ENCODE peak calls at places on chromosomes 7 and 10, in five cellular contexts. One of them, this sample, is unnamed.
A peak's percentile ranks its signal among the peaks of the same experiment; 100 is the strongest.

GRCh38 chr10:128572696-128573095 is 446.5 kb upstream of the MKI67 start:
- DNase-seq in mesenchymal stem cell: no peak
- DNase-seq in neuronal stem cell: no peak
- DNase-seq in H1: no peak
- DNase-seq in H9: no peak
- DNase-seq in this sample: no peak

GRCh38 chr10:11661441-11661840 is 50.0 kb upstream of the USP6NL start:
- DNase-seq in mesenchymal stem cell: no peak
- DNase-seq in H1: no peak
- DNase-seq in H9: no peak
- DNase-seq in neuronal stem cell: no peak
- DNase-seq in this sample: no peak

GRCh38 chr10:77963901-77964300 is 37.3 kb upstream of the DLG5 start:
- DNase-seq in H9: no peak
- DNase-seq in mesenchymal stem cell: no peak
- DNase-seq in neuronal stem cell: no peak
- DNase-seq in H1: no peak
- DNase-seq in this sample: no peak

GRCh38 chr7:17640730-17641377 is 299.4 kb downstream of the SNX13 start:
- DNase-seq in H9: no peak
- DNase-seq in H1: no peak
- DNase-seq in neuronal stem cell: peak; percentile 38
- DNase-seq in mesenchymal stem cell: peak; percentile 23
- DNase-seq in this sample: peak; percentile 76

GRCh38 chr10:22932626-22933370 is 4.9 kb downstream of the ARMC3 start:
- DNase-seq in H9: no peak
- DNase-seq in H1: no peak
- DNase-seq in neuronal stem cell: no peak
- DNase-seq in mesenchymal stem cell: no peak
- DNase-seq in this sample: no peak

GRCh38 chr7:55111007-55111406 is 92.2 kb downstream of the EGFR start:
- DNase-seq in neuronal stem cell: no peak
- DNase-seq in mesenchymal stem cell: peak; percentile 76
- DNase-seq in H1: no peak
- DNase-seq in H9: no peak
- DNase-seq in this sample: peak; percentile 76

GRCh38 chr7:157405501-157405900 is 68.7 kb downstream of the DNAJB6 start:
- DNase-seq in H9: no peak
- DNase-seq in neuronal stem cell: no peak
- DNase-seq in H1: no peak
- DNase-seq in mesenchymal stem cell: no peak
- DNase-seq in this sample: no peak

GRCh38 chr10:103966671-103967432 is at the start of gene SLK:
- DNase-seq in neuronal stem cell: peak; percentile 70
- DNase-seq in mesenchymal stem cell: peak; percentile 84
- DNase-seq in H1: peak; percentile 77
- DNase-seq in H9: peak; percentile 50
- DNase-seq in this sample: peak; percentile 91

GRCh38 chr7:39027491-39027890 is 49.8 kb downstream of the POU6F2 start:
- DNase-seq in neuronal stem cell: no peak
- DNase-seq in H1: no peak
- DNase-seq in H9: no peak
- DNase-seq in mesenchymal stem cell: no peak
- DNase-seq in this sample: no peak

GRCh38 chr7:151832138-151832537 is 44.8 kb downstream of the PRKAG2 start:
- DNase-seq in mesenchymal stem cell: no peak
- DNase-seq in H1: no peak
- DNase-seq in H9: no peak
- DNase-seq in neuronal stem cell: no peak
- DNase-seq in this sample: no peak

GRCh38 chr10:93894516-93895378 is 969 bp downstream of the SLC35G1 start:
- DNase-seq in H1: no peak
- DNase-seq in neuronal stem cell: no peak
- DNase-seq in H9: peak; percentile 31
- DNase-seq in mesenchymal stem cell: peak; percentile 39
- DNase-seq in this sample: no peak

GRCh38 chr7:50595538-50596102 is 30.4 kb upstream of the DDC start:
- DNase-seq in neuronal stem cell: peak; percentile 2
- DNase-seq in mesenchymal stem cell: peak; percentile 57
- DNase-seq in H9: peak; percentile 55
- DNase-seq in H1: no peak
- DNase-seq in this sample: no peak

GRCh38 chr7:596819-597182 is 77.2 kb upstream of the PDGFA start:
- DNase-seq in H9: no peak
- DNase-seq in mesenchymal stem cell: no peak
- DNase-seq in neuronal stem cell: no peak
- DNase-seq in H1: no peak
- DNase-seq in this sample: no peak

GRCh38 chr7:140674899-140675701 is 2.4 kb downstream of the ADCK2 start:
- DNase-seq in H9: peak; percentile 48
- DNase-seq in H1: no peak
- DNase-seq in mesenchymal stem cell: peak; percentile 70
- DNase-seq in neuronal stem cell: peak; percentile 27
- DNase-seq in this sample: peak; percentile 34

GRCh38 chr10:123013456-123014419 is 4.9 kb downstream of the ACADSB start:
- DNase-seq in H9: no peak
- DNase-seq in mesenchymal stem cell: no peak
- DNase-seq in H1: no peak
- DNase-seq in neuronal stem cell: no peak
- DNase-seq in this sample: no peak

GRCh38 chr7:4814463-4814862 is 39.0 kb downstream of the AP5Z1 start:
- DNase-seq in mesenchymal stem cell: no peak
- DNase-seq in H9: no peak
- DNase-seq in H1: no peak
- DNase-seq in neuronal stem cell: no peak
- DNase-seq in this sample: no peak

GRCh38 chr10:36476399-36476798 is 649.0 kb upstream of the ANKRD30A start:
- DNase-seq in H9: no peak
- DNase-seq in mesenchymal stem cell: no peak
- DNase-seq in neuronal stem cell: no peak
- DNase-seq in H1: no peak
- DNase-seq in this sample: no peak

GRCh38 chr7:81470084-81470723 is 299.6 kb downstream of the HGF start:
- DNase-seq in H9: peak; percentile 72
- DNase-seq in mesenchymal stem cell: peak; percentile 73
- DNase-seq in H1: peak; percentile 69
- DNase-seq in neuronal stem cell: peak; percentile 37
- DNase-seq in this sample: peak; percentile 14

GRCh38 chr7:129739427-129739826 is 127.9 kb downstream of the NRF1 start:
- DNase-seq in mesenchymal stem cell: peak; percentile 90
- DNase-seq in neuronal stem cell: no peak
- DNase-seq in H1: no peak
- DNase-seq in H9: no peak
- DNase-seq in this sample: no peak

GRCh38 chr7:105218215-105218614 is 170.5 kb downstream of the SRPK2 start:
- DNase-seq in neuronal stem cell: no peak
- DNase-seq in mesenchymal stem cell: no peak
- DNase-seq in H9: no peak
- DNase-seq in H1: no peak
- DNase-seq in this sample: peak; percentile 72

GRCh38 chr7:41114691-41115090 is 588.2 kb downstream of the INHBA start:
- DNase-seq in mesenchymal stem cell: no peak
- DNase-seq in neuronal stem cell: no peak
- DNase-seq in H1: no peak
- DNase-seq in H9: no peak
- DNase-seq in this sample: no peak

GRCh38 chr10:98632456-98633150 is 185.9 kb upstream of the HPS1 start:
- DNase-seq in H9: no peak
- DNase-seq in neuronal stem cell: no peak
- DNase-seq in H1: no peak
- DNase-seq in mesenchymal stem cell: no peak
- DNase-seq in this sample: no peak

GRCh38 chr10:130243015-130243414 is 106.8 kb downstream of the GLRX3 start:
- DNase-seq in mesenchymal stem cell: no peak
- DNase-seq in H1: no peak
- DNase-seq in H9: no peak
- DNase-seq in neuronal stem cell: no peak
- DNase-seq in this sample: no peak

GRCh38 chr7:113268757-113269156 is 150.4 kb upstream of the SMIM30 start:
- DNase-seq in H1: no peak
- DNase-seq in neuronal stem cell: no peak
- DNase-seq in H9: no peak
- DNase-seq in mesenchymal stem cell: no peak
- DNase-seq in this sample: no peak

GRCh38 chr10:98262571-98262970 is 5.4 kb downstream of the LOXL4 start:
- DNase-seq in mesenchymal stem cell: no peak
- DNase-seq in H1: no peak
- DNase-seq in H9: peak; percentile 74
- DNase-seq in neuronal stem cell: no peak
- DNase-seq in this sample: peak; percentile 8

GRCh38 chr10:13820591-13821377 is 234.0 kb downstream of the PRPF18 start:
- DNase-seq in neuronal stem cell: no peak
- DNase-seq in H1: no peak
- DNase-seq in H9: no peak
- DNase-seq in mesenchymal stem cell: no peak
- DNase-seq in this sample: no peak

GRCh38 chr7:133253522-133253882 is 624 bp downstream of the EXOC4 start:
- DNase-seq in H9: no peak
- DNase-seq in H1: no peak
- DNase-seq in mesenchymal stem cell: peak; percentile 15
- DNase-seq in neuronal stem cell: peak; percentile 2
- DNase-seq in this sample: no peak

DNA sequence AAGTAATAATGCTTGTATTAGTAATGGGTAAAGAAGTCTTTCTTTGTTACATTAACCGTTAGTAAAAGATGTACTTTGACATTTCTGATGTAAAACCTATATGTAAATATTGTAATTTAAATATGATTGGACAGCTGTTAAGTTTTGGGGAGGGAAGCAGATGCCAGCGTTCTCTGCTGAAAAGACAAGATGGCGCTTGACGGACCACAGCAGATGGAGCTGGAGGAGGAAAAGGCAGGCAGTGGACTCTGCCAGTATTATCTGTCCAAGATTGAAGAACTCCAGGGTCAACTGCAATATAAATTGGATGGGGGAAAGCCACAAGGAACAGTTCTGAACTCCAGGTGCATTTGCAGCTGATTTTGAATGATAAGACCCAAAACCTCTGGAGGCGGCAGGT is 86.9 kb downstream of the ZNRF2 start:
- DNase-seq in H1: no peak
- DNase-seq in neuronal stem cell: no peak
- DNase-seq in H9: no peak
- DNase-seq in mesenchymal stem cell: no peak
- DNase-seq in this sample: no peak
- H2BK12ac ChIP-seq in H1: no peak overlapping the region
- H2BK12ac ChIP-seq in neuronal stem cell: no peak overlapping the region
- H2BK12ac ChIP-seq in H9: no peak overlapping the region
- H2BK12ac ChIP-seq in mesenchymal stem cell: no peak overlapping the region
- H2BK12ac ChIP-seq in this sample: no peak overlapping the region

GRCh38 chr7:93651603-93652159 is 77.2 kb upstream of the CALCR start:
- DNase-seq in H9: no peak
- DNase-seq in mesenchymal stem cell: no peak
- DNase-seq in H1: no peak
- DNase-seq in neuronal stem cell: no peak
- DNase-seq in this sample: no peak
- H2BK12ac ChIP-seq in H9: no peak overlapping the region
- H2BK12ac ChIP-seq in mesenchymal stem cell: no peak overlapping the region
- H2BK12ac ChIP-seq in H1: no peak overlapping the region
- H2BK12ac ChIP-seq in neuronal stem cell: no peak overlapping the region
- H2BK12ac ChIP-seq in this sample: no peak overlapping the region

DNA sequence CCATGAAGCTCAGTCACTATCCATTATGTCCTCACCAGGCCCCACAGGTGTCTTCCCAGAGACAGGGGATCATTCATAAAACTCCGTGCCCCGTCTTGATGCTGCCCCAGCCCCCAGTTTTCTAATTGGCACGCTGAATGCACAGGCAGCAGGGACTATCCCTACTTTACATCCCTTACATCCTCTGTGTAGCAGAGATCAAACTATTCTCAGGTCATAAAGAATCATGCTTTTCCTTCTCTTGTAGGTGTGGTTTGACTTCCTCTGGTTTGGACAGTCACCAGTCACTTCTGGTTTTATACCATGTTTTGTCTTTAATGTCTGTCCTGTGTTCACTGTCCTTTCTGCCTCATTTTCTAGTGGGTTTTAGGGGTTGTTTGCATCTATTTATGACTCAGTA is 140.3 kb upstream of the NPVF start:
- DNase-seq in H9: no peak
- DNase-seq in neuronal stem cell: no peak
- DNase-seq in H1: no peak
- DNase-seq in mesenchymal stem cell: no peak
- DNase-seq in this sample: no peak
- H2BK12ac ChIP-seq in H9: no peak overlapping the region
- H2BK12ac ChIP-seq in neuronal stem cell: no peak overlapping the region
- H2BK12ac ChIP-seq in H1: no peak overlapping the region
- H2BK12ac ChIP-seq in mesenchymal stem cell: no peak overlapping the region
- H2BK12ac ChIP-seq in this sample: no peak overlapping the region

DNA sequence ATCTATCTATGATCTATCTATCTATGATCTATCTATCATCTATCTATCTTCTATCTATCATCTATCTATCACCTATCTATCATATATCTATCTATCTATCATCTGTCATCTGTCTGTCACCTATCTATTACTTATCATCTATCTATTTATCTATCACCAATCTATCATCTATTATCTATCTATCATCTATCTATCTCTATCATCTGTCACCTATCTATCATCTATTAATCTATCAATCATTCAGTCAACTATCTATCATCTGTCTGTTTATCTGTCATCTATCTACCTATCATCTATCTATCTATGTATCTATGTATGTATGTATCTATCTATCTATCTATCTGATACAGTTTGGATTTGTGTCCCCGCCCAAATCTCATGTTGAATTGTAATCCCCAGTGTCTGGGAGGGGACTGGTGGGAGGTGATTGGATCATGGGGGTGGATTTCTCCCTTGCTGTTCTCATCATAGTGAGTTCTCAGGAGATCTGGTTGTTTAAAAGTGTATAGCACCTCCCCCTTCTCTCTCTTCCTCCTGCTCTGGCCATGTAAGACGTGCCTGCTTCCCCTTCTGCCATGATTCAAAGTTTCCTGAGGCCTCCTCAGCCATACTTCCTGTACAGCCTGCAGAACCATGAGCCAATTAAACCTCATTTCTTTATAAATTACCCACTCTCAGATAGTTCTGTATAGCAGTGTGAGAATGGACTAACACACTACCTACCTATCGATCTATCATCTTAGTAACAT is 37.6 kb downstream of the NPTX2 start:
- DNase-seq in H9: no peak
- DNase-seq in mesenchymal stem cell: no peak
- DNase-seq in neuronal stem cell: no peak
- DNase-seq in H1: no peak
- DNase-seq in this sample: no peak
- H2BK12ac ChIP-seq in H9: no peak overlapping the region
- H2BK12ac ChIP-seq in mesenchymal stem cell: no peak overlapping the region
- H2BK12ac ChIP-seq in neuronal stem cell: no peak overlapping the region
- H2BK12ac ChIP-seq in H1: no peak overlapping the region
- H2BK12ac ChIP-seq in this sample: no peak overlapping the region